ENCODE peak calls at places on chromosome 6, in nine cellular contexts. R, X, K, P, T, W, Y, N and Z are unnamed samples.

GRCh38 chr6:148406579-148407371 is 64.1 kb downstream of the SASH1 start:
- DNase-seq in K (no peak), T (no peak), W (no peak), X (no peak), Y (no peak), R (no peak), P (no peak), N (no peak), Z (no peak)

GRCh38 chr6:73076211-73076610 is 149.1 kb downstream of the KHDC1L start:
- DNase-seq in P (no peak), K (no peak), T (no peak), Y (no peak), W (no peak), N (no peak), X (no peak), R (no peak), Z (no peak)

GRCh38 chr6:28807682-28808280 is 116.0 kb downstream of the TRIM27 start:
- DNase-seq in N (peak), P (peak), K (peak), W (peak), Y (peak), T (no peak), X (peak), R (no peak), Z (peak)

GRCh38 chr6:6319947-6320811 is at the start of gene F13A1:
- DNase-seq in X (no peak), N (peak), P (no peak), R (no peak), W (no peak), K (no peak), Y (no peak), T (no peak), Z (no peak)

GRCh38 chr6:132669690-132670291 is 10.8 kb upstream of the TAAR1 start:
- DNase-seq in X (no peak), K (peak), W (peak), T (no peak), Y (peak), R (peak), P (peak), N (peak), Z (peak)

GRCh38 chr6:30459145-30459544 is 30.2 kb upstream of the HLA-E start:
- DNase-seq in P (no peak), K (no peak), X (no peak), W (no peak), Y (no peak), T (no peak), N (no peak), R (no peak), Z (no peak)

GRCh38 chr6:29757701-29758293 is 34.6 kb downstream of the HLA-F start:
- DNase-seq in X (peak), W (no peak), T (no peak), P (no peak), R (no peak), N (no peak), K (no peak), Y (no peak), Z (no peak)

GRCh38 chr6:169824848-169825557 is 73.6 kb downstream of the ERMARD start:
- DNase-seq in N (no peak), Y (no peak), W (no peak), K (no peak), P (no peak), R (no peak), T (no peak), X (no peak), Z (no peak)

GRCh38 chr6:132136976-132137375 is 185.8 kb upstream of the CCN2 start:
- DNase-seq in R (no peak), P (peak), K (no peak), W (no peak), Y (peak), X (no peak), T (no peak), N (no peak), Z (no peak)

GRCh38 chr6:165611294-165611693 is 51.7 kb downstream of the PDE10A start:
- DNase-seq in P (no peak), Y (no peak), T (no peak), K (no peak), X (no peak), W (no peak), R (no peak), N (no peak), Z (no peak)

GRCh38 chr6:152068622-152069261 is 261.3 kb downstream of the ESR1 start:
- DNase-seq in X (no peak), K (no peak), N (no peak), P (no peak), Y (no peak), R (no peak), T (no peak), W (no peak), Z (no peak)

GRCh38 chr6:12657884-12658283 is 58.7 kb upstream of the PHACTR1 start:
- DNase-seq in T (no peak), Y (no peak), P (no peak), R (no peak), K (no peak), X (no peak), W (no peak), N (no peak), Z (no peak)

GRCh38 chr6:7389162-7389450 is 436 bp downstream of the CAGE1 start:
- DNase-seq in R (no peak), K (peak), X (no peak), W (no peak), N (no peak), T (no peak), P (peak), Y (no peak), Z (no peak)

GRCh38 chr6:149031545-149032317 is 284.9 kb downstream of the UST start:
- DNase-seq in Y (peak), N (no peak), P (peak), X (no peak), T (no peak), R (no peak), K (peak), W (no peak), Z (peak)

GRCh38 chr6:44193307-44193910 is 23.3 kb upstream of the MYMX start:
- DNase-seq in T (no peak), N (no peak), K (no peak), X (no peak), Y (no peak), P (no peak), W (no peak), R (no peak), Z (no peak)

GRCh38 chr6:136600818-136601217 is 50.6 kb upstream of the MAP7 start:
- DNase-seq in W (peak), N (no peak), Y (peak), X (no peak), T (no peak), P (no peak), R (no peak), K (peak), Z (no peak)

GRCh38 chr6:77879527-77879926 is 226.7 kb downstream of the MEI4 start:
- DNase-seq in X (no peak), N (no peak), K (no peak), T (no peak), R (no peak), P (no peak), Y (no peak), W (no peak), Z (no peak)

GRCh38 chr6:30603961-30604360 is 13.1 kb downstream of the PPP1R10 start:
- DNase-seq in P (no peak), W (no peak), Y (no peak), N (no peak), T (no peak), X (no peak), K (no peak), R (no peak), Z (no peak)

GRCh38 chr6:12060780-12061619 is 48.9 kb downstream of the HIVEP1 start:
- DNase-seq in Y (peak), T (peak), P (no peak), X (peak), N (peak), K (peak), W (no peak), R (peak), Z (no peak)

GRCh38 chr6:134195164-134195906 is 122.6 kb downstream of the SGK1 start:
- DNase-seq in R (no peak), K (peak), N (no peak), X (peak), T (no peak), P (peak), W (no peak), Y (peak), Z (no peak)

DNA sequence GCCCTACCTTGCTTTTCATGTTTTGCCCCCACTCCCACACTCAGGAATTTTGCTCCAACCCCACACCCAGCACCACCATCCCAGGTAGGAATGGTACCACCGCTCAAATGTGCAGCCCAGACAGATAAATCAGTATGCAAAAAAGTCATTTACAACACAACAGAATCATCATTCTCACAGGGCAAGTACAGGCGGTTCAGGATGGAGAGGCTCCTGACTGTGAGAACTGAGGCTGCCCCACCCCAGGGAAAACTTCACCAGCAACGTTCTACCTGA is 31.1 kb downstream of the TRAM2 start:
- DNase-seq in T (no peak), K (no peak), W (no peak), X (no peak), R (no peak), N (no peak), Y (no peak), P (no peak), Z (peak)
- H3K9ac ChIP-seq in T (no peak), K (no peak), W (no peak), X (no peak), R (peak), N (no peak), Y (no peak), P (no peak), Z (no peak)

GRCh38 chr6:14822012-14822553 is 423.8 kb upstream of the JARID2 start:
- DNase-seq in N (peak), P (no peak), Y (no peak), K (no peak), T (no peak), R (no peak), X (no peak), W (no peak), Z (no peak)

GRCh38 chr6:14826456-14826855 is 419.4 kb upstream of the JARID2 start:
- DNase-seq in W (no peak), K (no peak), T (no peak), N (no peak), R (no peak), P (no peak), X (no peak), Y (no peak), Z (no peak)

GRCh38 chr6:14822689-14823088 is 423.2 kb upstream of the JARID2 start:
- DNase-seq in P (peak), T (no peak), Y (peak), N (no peak), R (no peak), X (no peak), W (no peak), K (peak), Z (no peak)

GRCh38 chr6:14824835-14825223 is 421.0 kb upstream of the JARID2 start:
- DNase-seq in K (no peak), X (no peak), W (no peak), R (no peak), T (no peak), N (peak), Y (no peak), P (no peak), Z (no peak)

GRCh38 chr6:14824060-14824834 is 421.6 kb upstream of the JARID2 start:
- DNase-seq in P (no peak), W (no peak), Y (peak), T (no peak), R (no peak), X (no peak), K (no peak), N (peak), Z (no peak)
- H3K4me2 ChIP-seq in P (no peak), W (no peak), Y (no peak), T (no peak), R (no peak), X (no peak), K (no peak), N (peak), Z (no peak)

DNA sequence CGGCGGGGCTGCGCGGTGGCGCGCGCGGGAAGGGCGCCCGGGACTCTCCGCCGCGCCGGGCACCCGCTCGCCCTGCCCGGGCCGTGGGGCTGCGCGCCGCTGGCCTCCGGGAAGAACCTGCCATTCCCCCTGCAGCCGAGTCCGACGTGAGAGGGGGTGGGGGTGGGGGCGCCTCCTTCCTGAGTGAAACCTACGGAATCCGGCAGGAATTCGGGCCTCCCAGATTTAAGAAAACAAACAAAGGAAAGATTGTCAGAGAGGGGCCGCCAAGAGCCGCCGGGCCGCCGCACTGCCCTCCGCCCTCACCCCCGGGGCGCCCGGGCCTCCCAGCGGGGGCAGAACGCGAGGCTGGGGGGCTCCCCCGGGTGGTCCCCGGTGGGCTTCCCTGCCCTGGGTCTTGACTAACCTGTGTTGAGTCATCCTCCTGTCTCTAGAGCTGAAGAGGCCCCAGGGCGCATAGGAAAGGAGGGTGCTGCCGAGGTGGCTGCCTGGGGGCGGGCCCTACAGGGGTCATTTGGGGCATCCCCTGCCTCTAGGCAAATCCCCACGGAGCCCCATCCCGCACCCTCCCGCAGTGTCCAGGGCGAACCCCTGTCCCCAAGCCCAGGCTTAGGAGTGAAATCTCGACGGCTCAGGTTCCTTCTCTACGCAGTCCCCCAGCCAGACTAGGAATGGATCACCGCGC is 42.2 kb upstream of the FOXP4 start:
- DNase-seq in X (no peak), Y (peak), R (no peak), P (peak), T (no peak), N (peak), K (peak), W (peak), Z (peak)
- H3K4me3 ChIP-seq in X (no peak), Y (no peak), R (no peak), P (peak), T (peak), N (peak), K (peak), W (no peak), Z (no peak)

GRCh38 chr6:4402477-4402976 is 267.2 kb upstream of the ECI2 start:
- DNase-seq in X (no peak), P (peak), K (peak), Y (peak), N (no peak), T (no peak), W (peak), R (no peak), Z (peak)
- H3K9ac ChIP-seq in X (no peak), P (peak), K (no peak), Y (no peak), N (no peak), T (no peak), W (no peak), R (no peak), Z (no peak)

GRCh38 chr6:70413829-70414494 is 654 bp downstream of the FAM135A start:
- DNase-seq in X (no peak), T (no peak), Y (peak), K (no peak), P (peak), R (peak), N (peak), W (peak), Z (peak)

GRCh38 chr6:70414813-70415212 is 1.5 kb downstream of the FAM135A start:
- DNase-seq in P (peak), K (no peak), X (no peak), W (no peak), R (no peak), N (no peak), Y (peak), T (no peak), Z (no peak)

GRCh38 chr6:70415660-70416059 is 2.4 kb downstream of the FAM135A start:
- DNase-seq in T (no peak), N (no peak), K (no peak), P (peak), R (no peak), Y (no peak), X (no peak), W (no peak), Z (peak)

GRCh38 chr6:70413114-70413828 is at the start of gene FAM135A:
- DNase-seq in P (peak), N (peak), W (peak), R (peak), X (peak), T (peak), K (peak), Y (peak), Z (peak)

GRCh38 chr6:70415247-70415646 is 1.9 kb downstream of the FAM135A start:
- DNase-seq in X (no peak), N (no peak), P (no peak), Y (no peak), T (no peak), R (peak), W (no peak), K (no peak), Z (no peak)
- H3K4me2 ChIP-seq in X (peak), N (peak), P (no peak), Y (no peak), T (peak), R (peak), W (no peak), K (no peak), Z (peak)

DNA sequence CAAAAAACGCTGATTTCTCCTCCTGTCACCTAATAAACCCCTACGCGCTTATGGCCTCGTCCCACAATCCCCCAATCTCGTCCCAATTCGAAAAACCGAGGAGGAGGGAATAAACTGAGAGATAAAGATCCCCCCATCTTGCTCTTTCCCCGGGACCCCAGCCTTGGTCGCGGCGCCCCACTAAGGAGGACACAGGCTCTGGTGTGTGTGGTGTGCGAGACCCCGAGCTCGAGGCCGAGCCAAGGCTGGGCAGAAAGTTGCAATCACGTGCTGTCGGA is 1.3 kb upstream of the NR2E1 start:
- DNase-seq in R (no peak), W (no peak), X (no peak), Y (no peak), T (no peak), K (no peak), P (no peak), N (no peak), Z (no peak)
- H3K4me3 ChIP-seq in R (no peak), W (no peak), X (no peak), Y (no peak), T (no peak), K (no peak), P (no peak), N (peak), Z (no peak)

GRCh38 chr6:88166493-88166900 is 350 bp upstream of the CNR1 start:
- DNase-seq in X (no peak), P (no peak), W (no peak), N (no peak), R (no peak), K (no peak), Y (no peak), T (no peak), Z (no peak)
- H3K9ac ChIP-seq in X (no peak), P (no peak), W (no peak), N (no peak), R (peak), K (no peak), Y (no peak), T (peak), Z (no peak)